ENCODE peak calls at places on chromosomes 11 and 22, in six cellular contexts. One of them, this sample, is unnamed.

GRCh38 chr22:50506611-50507420 is 686 bp downstream of the LMF2 start:
- DNase-seq in suprapubic skin: no peak
- DNase-seq in ovary: peak
- DNase-seq in transverse colon: no peak
- DNase-seq in upper lobe of left lung: no peak
- DNase-seq in sigmoid colon: peak
- DNase-seq in this sample: no peak

GRCh38 chr11:6219359-6219758 is 14.0 kb downstream of the C11orf42 start:
- DNase-seq in suprapubic skin: no peak
- DNase-seq in ovary: no peak
- DNase-seq in transverse colon: peak
- DNase-seq in upper lobe of left lung: no peak
- DNase-seq in sigmoid colon: no peak
- DNase-seq in this sample: no peak

GRCh38 chr11:74641289-74641688 is 48.9 kb downstream of the POLD3 start:
- DNase-seq in suprapubic skin: no peak
- DNase-seq in ovary: no peak
- DNase-seq in transverse colon: no peak
- DNase-seq in upper lobe of left lung: no peak
- DNase-seq in sigmoid colon: no peak
- DNase-seq in this sample: no peak

GRCh38 chr11:110763249-110764011 is 51.2 kb upstream of the ARHGAP20 start:
- DNase-seq in suprapubic skin: no peak
- DNase-seq in ovary: no peak
- DNase-seq in transverse colon: peak
- DNase-seq in upper lobe of left lung: peak
- DNase-seq in sigmoid colon: no peak
- DNase-seq in this sample: peak

GRCh38 chr11:82858133-82858532 is 42.1 kb downstream of the PRCP start:
- DNase-seq in suprapubic skin: no peak
- DNase-seq in ovary: no peak
- DNase-seq in transverse colon: no peak
- DNase-seq in upper lobe of left lung: no peak
- DNase-seq in sigmoid colon: no peak
- DNase-seq in this sample: no peak

GRCh38 chr11:119509277-119509841 is 86.4 kb upstream of the THY1 start:
- DNase-seq in suprapubic skin: no peak
- DNase-seq in ovary: no peak
- DNase-seq in transverse colon: no peak
- DNase-seq in upper lobe of left lung: no peak
- DNase-seq in sigmoid colon: no peak
- DNase-seq in this sample: no peak

GRCh38 chr11:66962247-66962646 is 4.1 kb upstream of the PC start:
- DNase-seq in suprapubic skin: no peak
- DNase-seq in ovary: no peak
- DNase-seq in transverse colon: no peak
- DNase-seq in upper lobe of left lung: no peak
- DNase-seq in sigmoid colon: no peak
- DNase-seq in this sample: no peak

GRCh38 chr22:49142891-49143290 is 684.8 kb downstream of the BRD1 start:
- DNase-seq in suprapubic skin: no peak
- DNase-seq in ovary: no peak
- DNase-seq in transverse colon: no peak
- DNase-seq in upper lobe of left lung: no peak
- DNase-seq in sigmoid colon: no peak
- DNase-seq in this sample: no peak

GRCh38 chr22:30754971-30755759 is 60.5 kb downstream of the OSBP2 start:
- DNase-seq in suprapubic skin: no peak
- DNase-seq in ovary: no peak
- DNase-seq in transverse colon: peak
- DNase-seq in upper lobe of left lung: peak
- DNase-seq in sigmoid colon: peak
- DNase-seq in this sample: peak

GRCh38 chr11:61372659-61373058 is 10.5 kb downstream of the TMEM138 start:
- DNase-seq in suprapubic skin: no peak
- DNase-seq in ovary: no peak
- DNase-seq in transverse colon: no peak
- DNase-seq in upper lobe of left lung: no peak
- DNase-seq in sigmoid colon: no peak
- DNase-seq in this sample: no peak

GRCh38 chr11:27723685-27724084 is 23.4 kb upstream of the BDNF start:
- DNase-seq in suprapubic skin: no peak
- DNase-seq in ovary: no peak
- DNase-seq in transverse colon: no peak
- DNase-seq in upper lobe of left lung: no peak
- DNase-seq in sigmoid colon: no peak
- DNase-seq in this sample: no peak

GRCh38 chr11:68165601-68166000 is 44.4 kb upstream of the CHKA start:
- DNase-seq in suprapubic skin: no peak
- DNase-seq in ovary: no peak
- DNase-seq in transverse colon: no peak
- DNase-seq in upper lobe of left lung: no peak
- DNase-seq in sigmoid colon: no peak
- DNase-seq in this sample: no peak

GRCh38 chr11:57746920-57747319 is 4.7 kb downstream of the BTBD18 start:
- DNase-seq in suprapubic skin: no peak
- DNase-seq in ovary: no peak
- DNase-seq in transverse colon: no peak
- DNase-seq in upper lobe of left lung: no peak
- DNase-seq in sigmoid colon: no peak
- DNase-seq in this sample: no peak

GRCh38 chr22:50739279-50739691 is 1.3 kb downstream of the ACR start:
- DNase-seq in suprapubic skin: no peak
- DNase-seq in ovary: no peak
- DNase-seq in transverse colon: no peak
- DNase-seq in upper lobe of left lung: no peak
- DNase-seq in sigmoid colon: no peak
- DNase-seq in this sample: peak

GRCh38 chr11:119322921-119323531 is 6.1 kb upstream of the MCAM start:
- DNase-seq in suprapubic skin: peak
- DNase-seq in ovary: no peak
- DNase-seq in transverse colon: no peak
- DNase-seq in upper lobe of left lung: no peak
- DNase-seq in sigmoid colon: no peak
- DNase-seq in this sample: no peak

DNA sequence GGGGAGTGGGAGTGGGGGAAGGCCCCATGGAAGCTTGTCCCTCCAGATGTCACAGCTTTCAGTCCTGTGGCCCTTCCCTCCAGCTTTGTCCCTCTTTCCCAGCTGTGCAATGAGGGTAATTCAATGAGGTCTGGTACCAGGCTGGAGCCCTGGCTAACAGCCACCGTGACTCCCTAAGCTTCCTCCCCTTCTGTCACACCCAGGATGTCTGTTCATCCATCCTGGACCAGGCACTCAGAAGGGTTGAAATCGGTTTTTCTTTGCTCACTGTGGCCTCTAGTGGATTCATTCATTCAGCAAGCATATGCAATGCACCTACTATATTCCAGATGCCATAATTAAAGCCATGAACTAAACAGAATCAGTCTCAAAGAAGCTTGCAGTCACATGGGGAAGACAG is 38.7 kb downstream of the SYT13 start:
- DNase-seq in suprapubic skin: no peak
- DNase-seq in ovary: no peak
- DNase-seq in transverse colon: no peak
- DNase-seq in upper lobe of left lung: no peak
- DNase-seq in sigmoid colon: peak
- DNase-seq in this sample: no peak
- TF ChIP-seq CTCF in suprapubic skin: no peak
- TF ChIP-seq CTCF in ovary: no peak
- TF ChIP-seq CTCF in transverse colon: no peak
- TF ChIP-seq CTCF in upper lobe of left lung: no peak
- TF ChIP-seq CTCF in sigmoid colon: no peak
- TF ChIP-seq CTCF in this sample: no peak

GRCh38 chr11:70625921-70626518 is 227.7 kb downstream of the CTTN start:
- DNase-seq in suprapubic skin: no peak
- DNase-seq in ovary: no peak
- DNase-seq in transverse colon: no peak
- DNase-seq in upper lobe of left lung: no peak
- DNase-seq in sigmoid colon: no peak
- DNase-seq in this sample: no peak
- TF ChIP-seq EP300 in suprapubic skin: no peak
- TF ChIP-seq EP300 in ovary: no peak
- TF ChIP-seq EP300 in transverse colon: no peak
- TF ChIP-seq EP300 in upper lobe of left lung: no peak
- TF ChIP-seq EP300 in sigmoid colon: no peak
- TF ChIP-seq EP300 in this sample: no peak

GRCh38 chr22:23401111-23401909 is 178.8 kb downstream of the IGLL1 start:
- DNase-seq in suprapubic skin: peak
- DNase-seq in ovary: peak
- DNase-seq in transverse colon: no peak
- DNase-seq in upper lobe of left lung: no peak
- DNase-seq in sigmoid colon: peak
- DNase-seq in this sample: no peak

GRCh38 chr22:23401910-23402274 is 178.2 kb downstream of the IGLL1 start:
- DNase-seq in suprapubic skin: peak
- DNase-seq in ovary: peak
- DNase-seq in transverse colon: no peak
- DNase-seq in upper lobe of left lung: no peak
- DNase-seq in sigmoid colon: no peak
- DNase-seq in this sample: no peak

GRCh38 chr22:23403720-23404688 is 176.1 kb downstream of the IGLL1 start:
- DNase-seq in suprapubic skin: peak
- DNase-seq in ovary: no peak
- DNase-seq in transverse colon: no peak
- DNase-seq in upper lobe of left lung: no peak
- DNase-seq in sigmoid colon: peak
- DNase-seq in this sample: no peak

GRCh38 chr22:23403152-23403719 is 176.9 kb downstream of the IGLL1 start:
- DNase-seq in suprapubic skin: peak
- DNase-seq in ovary: peak
- DNase-seq in transverse colon: no peak
- DNase-seq in upper lobe of left lung: no peak
- DNase-seq in sigmoid colon: peak
- DNase-seq in this sample: no peak

GRCh38 chr22:23402275-23403151 is 177.6 kb downstream of the IGLL1 start:
- DNase-seq in suprapubic skin: peak
- DNase-seq in ovary: peak
- DNase-seq in transverse colon: peak
- DNase-seq in upper lobe of left lung: peak
- DNase-seq in sigmoid colon: peak
- DNase-seq in this sample: peak
- H3K4me3 ChIP-seq in suprapubic skin: peak
- H3K4me3 ChIP-seq in ovary: peak
- H3K4me3 ChIP-seq in transverse colon: peak
- H3K4me3 ChIP-seq in upper lobe of left lung: no peak
- H3K4me3 ChIP-seq in sigmoid colon: peak
- H3K4me3 ChIP-seq in this sample: peak

GRCh38 chr11:43931717-43932039 is 10.8 kb upstream of the C11orf96 start:
- DNase-seq in suprapubic skin: no peak
- DNase-seq in ovary: no peak
- DNase-seq in transverse colon: no peak
- DNase-seq in upper lobe of left lung: no peak
- DNase-seq in sigmoid colon: no peak
- DNase-seq in this sample: no peak

GRCh38 chr11:43933226-43933607 is 9.2 kb upstream of the C11orf96 start:
- DNase-seq in suprapubic skin: no peak
- DNase-seq in ovary: no peak
- DNase-seq in transverse colon: no peak
- DNase-seq in upper lobe of left lung: no peak
- DNase-seq in sigmoid colon: no peak
- DNase-seq in this sample: no peak

GRCh38 chr11:43935131-43935979 is 7.1 kb upstream of the C11orf96 start:
- DNase-seq in suprapubic skin: no peak
- DNase-seq in ovary: no peak
- DNase-seq in transverse colon: no peak
- DNase-seq in upper lobe of left lung: no peak
- DNase-seq in sigmoid colon: no peak
- DNase-seq in this sample: no peak

GRCh38 chr11:43934359-43935130 is 7.9 kb upstream of the C11orf96 start:
- DNase-seq in suprapubic skin: no peak
- DNase-seq in ovary: no peak
- DNase-seq in transverse colon: no peak
- DNase-seq in upper lobe of left lung: no peak
- DNase-seq in sigmoid colon: no peak
- DNase-seq in this sample: no peak

DNA sequence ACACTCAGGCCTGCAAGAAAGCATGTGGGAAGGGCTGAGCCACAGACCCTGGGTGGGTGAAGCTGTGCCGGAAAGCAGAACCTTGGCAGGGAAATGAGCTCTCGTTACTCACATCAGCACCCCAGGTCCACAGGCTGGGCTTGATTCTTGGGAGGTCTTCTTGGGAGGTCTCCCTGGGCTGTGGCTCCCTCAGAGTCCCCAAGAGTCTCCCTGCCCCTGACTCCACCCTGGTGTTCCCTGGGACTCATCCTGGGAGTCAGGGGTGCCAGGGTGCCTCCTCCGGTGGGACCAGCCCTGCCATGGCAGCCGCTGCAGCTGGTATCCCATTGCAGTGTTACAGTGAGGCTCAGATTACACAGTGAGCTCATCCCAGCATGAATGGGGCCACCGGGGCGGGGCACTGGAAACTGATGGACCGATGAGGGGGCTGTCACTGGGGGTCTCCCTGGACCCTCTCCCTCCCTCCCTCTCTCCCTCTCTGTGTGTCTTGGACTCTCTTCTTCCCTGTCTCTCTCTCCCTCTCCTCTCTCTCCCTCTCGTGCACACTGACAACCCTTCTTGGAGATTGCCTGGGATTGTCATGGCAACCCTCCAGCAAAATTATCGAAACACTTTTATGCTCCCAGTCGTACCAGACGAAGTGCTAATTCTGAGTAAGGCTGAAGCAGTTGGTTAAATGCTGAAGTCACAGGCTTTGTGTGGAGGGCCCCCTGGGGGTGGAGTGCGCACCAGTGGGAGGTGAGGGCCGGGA is 8.7 kb upstream of the C11orf96 start:
- DNase-seq in suprapubic skin: no peak
- DNase-seq in ovary: peak
- DNase-seq in transverse colon: no peak
- DNase-seq in upper lobe of left lung: no peak
- DNase-seq in sigmoid colon: no peak
- DNase-seq in this sample: no peak
- TF ChIP-seq CTCF in suprapubic skin: no peak
- TF ChIP-seq CTCF in ovary: no peak
- TF ChIP-seq CTCF in transverse colon: no peak
- TF ChIP-seq CTCF in upper lobe of left lung: no peak
- TF ChIP-seq CTCF in sigmoid colon: no peak
- TF ChIP-seq CTCF in this sample: no peak